ENCODE peak calls at places on chromosomes 16 and 17, in seven cellular contexts. O, C, G, R, F, U and K are unnamed samples.

GRCh38 chr16:50593410-50594139 is 45.4 kb downstream of the NKD1 start:
- DNase-seq in F (no peak), U (peak; percentile 31), C (no peak), G (no peak), O (no peak), R (peak; percentile 86), K (no peak)

GRCh38 chr16:881219-882097 is 80.9 kb upstream of the GNG13 start:
- DNase-seq in U (no peak), F (no peak), C (no peak), R (no peak), O (no peak), G (no peak), K (no peak)

GRCh38 chr17:63647065-63647725 is 25.0 kb downstream of the MAP3K3 start:
- DNase-seq in G (no peak), C (no peak), R (no peak), U (peak; percentile 55), F (no peak), O (no peak), K (no peak)

GRCh38 chr16:74586948-74587347 is 20.0 kb downstream of the GLG1 start:
- DNase-seq in O (no peak), F (no peak), U (no peak), R (no peak), C (no peak), G (no peak), K (no peak)

GRCh38 chr16:1745181-1745899 is 26.0 kb downstream of the NME3 start:
- DNase-seq in R (no peak), U (peak; percentile 18), C (no peak), G (no peak), F (no peak), O (no peak), K (no peak)

GRCh38 chr17:38451840-38452529 is 23.7 kb downstream of the ARHGAP23 start:
- DNase-seq in O (no peak), F (no peak), G (no peak), U (peak; percentile 96), C (no peak), R (peak; percentile 65), K (no peak)

GRCh38 chr16:49213594-49213993 is 68.0 kb downstream of the CBLN1 start:
- DNase-seq in O (no peak), F (no peak), R (peak; percentile 74), C (no peak), G (no peak), U (no peak), K (no peak)

GRCh38 chr17:2123467-2124251 is 68.8 kb downstream of the HIC1 start:
- DNase-seq in U (peak; percentile 54), R (peak; percentile 53), C (no peak), F (peak; percentile 0), G (no peak), O (no peak), K (peak; percentile 37)

GRCh38 chr17:37742114-37742761 is 2.6 kb downstream of the HNF1B start:
- DNase-seq in F (no peak), U (no peak), O (peak; percentile 48), G (no peak), R (peak; percentile 75), C (no peak), K (peak; percentile 42)

GRCh38 chr16:85851034-85851780 is 47.8 kb upstream of the IRF8 start:
- DNase-seq in G (no peak), F (no peak), U (no peak), R (no peak), O (no peak), C (no peak), K (no peak)

GRCh38 chr16:66207139-66207863 is 159.2 kb upstream of the CDH5 start:
- DNase-seq in U (peak; percentile 56), O (no peak), C (no peak), F (no peak), R (no peak), G (no peak), K (peak; percentile 28)

GRCh38 chr17:81930142-81931125 is 2.9 kb upstream of the MAFG start:
- DNase-seq in C (peak; percentile 11), R (peak; percentile 33), O (no peak), U (no peak), G (no peak), F (no peak), K (peak; percentile 48)

GRCh38 chr17:49482144-49482817 is 12.8 kb upstream of the NGFR start:
- DNase-seq in F (no peak), R (no peak), O (no peak), G (no peak), U (peak; percentile 17), C (no peak), K (no peak)

GRCh38 chr17:46013502-46014165 is 14.6 kb downstream of the STH start:
- DNase-seq in G (no peak), O (no peak), R (peak; percentile 40), F (no peak), C (no peak), U (peak; percentile 25), K (no peak)

GRCh38 chr17:63029520-63029919 is 63.5 kb downstream of the TANC2 start:
- DNase-seq in R (no peak), F (no peak), C (no peak), G (no peak), O (no peak), U (peak; percentile 57), K (no peak)

GRCh38 chr16:53864819-53865491 is 161.0 kb downstream of the FTO start:
- DNase-seq in G (no peak), R (no peak), O (peak; percentile 4), C (no peak), U (no peak), F (no peak), K (no peak)